ENCODE peak calls at places on chromosomes 3 and 15, in eight cellular contexts. L is AG04450, M is RWPE1, U is aorta, C is brain microvascular endothelial cell, F is pancreas, D is left lung, Y is sigmoid colon. W is an unnamed sample.

GRCh38 chr3:114775395-114775794 is 371.7 kb downstream of the ZBTB20 start:
- DNase-seq in F (no peak), Y (no peak), M (no peak), C (no peak), D (no peak), U (no peak), L (no peak), W (no peak)

GRCh38 chr3:3031358-3031757 is 78.8 kb downstream of the IL5RA start:
- DNase-seq in Y (no peak), M (no peak), C (no peak), U (no peak), D (no peak), F (no peak), L (no peak), W (no peak)

GRCh38 chr3:55200916-55201315 is 273.1 kb upstream of the LRTM1 start:
- DNase-seq in D (no peak), Y (no peak), U (no peak), F (no peak), M (no peak), C (no peak), L (no peak), W (no peak)

GRCh38 chr3:87367752-87368151 is 91.4 kb upstream of the POU1F1 start:
- DNase-seq in Y (no peak), D (no peak), L (no peak), U (no peak), M (no peak), F (no peak), C (no peak), W (no peak)

GRCh38 chr3:147297756-147298155 is 108.6 kb downstream of the ZIC4 start:
- DNase-seq in Y (no peak), F (no peak), L (no peak), M (no peak), U (no peak), D (no peak), C (no peak), W (no peak)

GRCh38 chr3:10926441-10926830 is 66.1 kb upstream of the SLC6A1 start:
- DNase-seq in Y (no peak), F (peak; percentile 30), U (no peak), M (no peak), L (no peak), C (no peak), D (no peak), W (no peak)

GRCh38 chr3:30453364-30454039 is 152.9 kb upstream of the TGFBR2 start:
- DNase-seq in C (peak; percentile 33), U (no peak), D (no peak), M (no peak), L (no peak), F (no peak), Y (no peak), W (no peak)

GRCh38 chr15:80957976-80958375 is 31.6 kb downstream of the MESD start:
- DNase-seq in M (peak; percentile 55), Y (no peak), D (no peak), L (no peak), C (no peak), U (no peak), F (no peak), W (no peak)

GRCh38 chr15:60591491-60592385 is 112.8 kb upstream of the ICE2 start:
- DNase-seq in D (peak; percentile 44), C (no peak), F (peak; percentile 86), M (peak; percentile 21), U (peak; percentile 84), Y (peak; percentile 74), L (no peak), W (peak; percentile 87)

GRCh38 chr3:50364573-50365079 is 5.3 kb upstream of the TMEM115 start:
- DNase-seq in U (peak; percentile 86), C (no peak), D (no peak), L (no peak), M (no peak), Y (peak; percentile 82), F (no peak), W (no peak)

GRCh38 chr3:79354179-79354688 is 413.6 kb downstream of the ROBO1 start:
- DNase-seq in L (no peak), M (no peak), C (no peak), D (no peak), F (no peak), Y (no peak), U (no peak), W (no peak)

GRCh38 chr15:85168642-85169173 is 187.1 kb downstream of the PDE8A start:
- DNase-seq in C (peak; percentile 21), U (no peak), L (no peak), Y (no peak), F (peak; percentile 58), D (peak; percentile 44), M (peak; percentile 86), W (no peak)

GRCh38 chr3:179321585-179322322 is 1.1 kb upstream of the ZNF639 start:
- DNase-seq in F (no peak), C (peak; percentile 52), Y (no peak), M (peak; percentile 42), U (no peak), D (no peak), L (no peak), W (no peak)

GRCh38 chr3:8443829-8444791 is 57.5 kb upstream of the LMCD1 start:
- DNase-seq in M (peak; percentile 75), Y (peak; percentile 86), C (peak; percentile 100), F (peak; percentile 96), U (peak; percentile 94), D (peak; percentile 88), L (peak; percentile 96), W (peak; percentile 77)

GRCh38 chr3:150238995-150239612 is 169.0 kb upstream of the TSC22D2 start:
- DNase-seq in M (no peak), U (no peak), F (no peak), Y (no peak), C (no peak), L (no peak), D (no peak), W (no peak)

GRCh38 chr15:59437473-59437776 is 561 bp upstream of the FAM81A start:
- DNase-seq in L (no peak), M (no peak), D (no peak), F (no peak), C (no peak), Y (peak; percentile 66), U (no peak), W (no peak)

GRCh38 chr3:69107841-69108240 is 14.6 kb downstream of the LMOD3 start:
- DNase-seq in M (no peak), Y (no peak), C (no peak), L (no peak), D (no peak), U (no peak), F (no peak), W (no peak)

GRCh38 chr3:108315767-108316301 is 19.5 kb downstream of the HHLA2 start:
- DNase-seq in C (no peak), L (no peak), U (no peak), F (no peak), D (no peak), M (no peak), Y (no peak), W (no peak)

GRCh38 chr15:60172147-60172546 is 168.0 kb downstream of the FOXB1 start:
- DNase-seq in U (no peak), Y (no peak), C (no peak), F (no peak), D (no peak), M (peak; percentile 13), L (no peak), W (no peak)

DNA sequence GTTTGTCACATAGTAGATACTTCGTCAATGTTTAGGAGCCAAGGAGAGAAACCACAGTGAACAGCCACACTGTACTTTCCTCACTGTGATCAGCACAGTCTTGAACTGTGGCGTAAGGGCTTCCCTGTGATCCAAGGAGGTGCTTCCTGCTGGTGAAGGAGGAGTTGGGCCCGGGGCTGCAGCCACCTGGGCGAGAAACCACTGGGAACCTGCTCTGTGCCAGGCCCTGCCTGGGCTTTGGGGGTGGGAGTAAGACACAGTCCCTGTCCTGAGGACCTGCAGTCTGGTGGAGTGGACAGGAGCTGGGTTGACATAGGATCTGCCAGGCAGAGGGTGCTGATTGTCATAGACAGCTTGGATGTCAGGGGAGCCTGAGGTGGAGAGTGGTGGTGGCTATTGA is 60.5 kb upstream of the MRPS22 start:
- DNase-seq in Y (no peak), M (no peak), U (peak; percentile 42), C (no peak), L (no peak), D (no peak), F (no peak), W (peak; percentile 26)
- H3K27ac ChIP-seq in Y (no peak overlapping the region), M (no peak overlapping the region), U (no peak overlapping the region), C (no peak overlapping the region), L (no peak overlapping the region), D (no peak overlapping the region), F (no peak overlapping the region), W (no peak overlapping the region)

GRCh38 chr3:58260733-58261132 is 23.1 kb downstream of the ABHD6 start:
- DNase-seq in F (no peak), U (no peak), C (peak; percentile 71), M (no peak), L (no peak), Y (no peak), D (no peak), W (no peak)
- H3K27ac ChIP-seq in F (no peak overlapping the region), U (no peak overlapping the region), C (peak overlapping the region; percentile 45), M (no peak overlapping the region), L (no peak overlapping the region), Y (no peak overlapping the region), D (no peak overlapping the region), W (no peak overlapping the region)

GRCh38 chr3:104519468-104519867 is 847.2 kb upstream of the ALCAM start:
- DNase-seq in Y (no peak), F (no peak), M (no peak), D (no peak), U (no peak), C (no peak), L (no peak), W (no peak)

GRCh38 chr3:104519068-104519467 is 847.6 kb upstream of the ALCAM start:
- DNase-seq in Y (no peak), D (no peak), F (no peak), U (no peak), C (no peak), M (no peak), L (no peak), W (no peak)

GRCh38 chr3:104523136-104523535 is 843.6 kb upstream of the ALCAM start:
- DNase-seq in L (no peak), Y (no peak), C (no peak), M (no peak), F (no peak), U (no peak), D (no peak), W (no peak)

GRCh38 chr3:104519968-104520655 is 846.6 kb upstream of the ALCAM start:
- DNase-seq in F (no peak), L (no peak), M (no peak), U (no peak), Y (no peak), D (no peak), C (no peak), W (no peak)

GRCh38 chr3:104521606-104522336 is 844.9 kb upstream of the ALCAM start:
- DNase-seq in U (no peak), M (no peak), L (no peak), Y (no peak), D (no peak), C (no peak), F (no peak), W (no peak)
- H3K27ac ChIP-seq in U (peak overlapping the region; percentile 44), M (no peak overlapping the region), L (no peak overlapping the region), Y (no peak overlapping the region), D (no peak overlapping the region), C (no peak overlapping the region), F (no peak overlapping the region), W (no peak overlapping the region)

DNA sequence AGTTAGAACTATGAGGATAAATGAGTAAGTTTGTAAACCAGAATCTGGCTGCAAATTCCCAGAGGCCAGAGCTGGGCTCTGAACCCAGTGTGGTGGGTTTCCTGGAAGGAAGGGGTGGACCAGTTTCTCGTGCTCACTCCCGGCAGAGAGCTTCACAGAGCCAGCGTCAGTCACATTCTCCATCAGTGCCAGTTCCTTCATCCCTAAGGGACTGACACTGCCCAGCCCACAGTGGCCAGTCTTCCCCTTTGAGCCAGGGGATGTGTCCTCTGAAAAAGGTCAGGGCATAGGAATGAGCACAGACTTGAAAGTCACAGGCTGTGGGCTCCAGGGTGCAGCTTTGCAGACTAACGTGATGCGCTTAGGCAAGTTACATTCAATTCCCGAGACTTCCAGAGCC is 135.8 kb upstream of the HACD2 start:
- DNase-seq in Y (no peak), L (no peak), F (no peak), U (no peak), M (no peak), D (no peak), C (no peak), W (no peak)
- H3K27ac ChIP-seq in Y (peak overlapping the region; percentile 88), L (no peak overlapping the region), F (no peak overlapping the region), U (peak overlapping the region; percentile 12), M (peak overlapping the region; percentile 78), D (no peak overlapping the region), C (no peak overlapping the region), W (no peak overlapping the region)